ENCODE peak calls at places on chromosomes 4 and X, in eight cellular contexts. A, J, U, X, W, T, C and E are unnamed samples.

GRCh38 chr4:83177182-83177581 is 62.7 kb upstream of the PLAC8 start:
- DNase-seq in X (no peak), T (no peak), C (no peak), U (no peak), W (no peak), J (no peak), A (no peak), E (no peak)

GRCh38 chr4:186227221-186227620 is at the start of gene KLKB1:
- DNase-seq in W (no peak), U (no peak), T (no peak), X (no peak), C (no peak), J (no peak), A (no peak), E (no peak)

GRCh38 chrX:44843318-44843702 is 511 bp upstream of the DUSP21 start:
- DNase-seq in T (peak), W (no peak), C (peak), U (no peak), X (peak), A (no peak), J (no peak), E (no peak)

GRCh38 chr4:86302242-86302641 is 57.6 kb downstream of the MAPK10 start:
- DNase-seq in C (no peak), X (peak), T (peak), U (peak), J (no peak), A (no peak), W (peak), E (peak)

GRCh38 chrX:42615161-42615563 is 162.8 kb downstream of the PPP1R2C start:
- DNase-seq in C (no peak), X (peak), U (no peak), T (no peak), W (no peak), J (no peak), A (no peak), E (no peak)

GRCh38 chr4:120630432-120630831 is 292.1 kb downstream of the PRDM5 start:
- DNase-seq in A (no peak), X (no peak), U (no peak), W (no peak), C (no peak), T (peak), J (no peak), E (no peak)

GRCh38 chrX:67555578-67556203 is 11.9 kb downstream of the AR start:
- DNase-seq in J (peak), C (peak), U (no peak), W (no peak), X (peak), A (peak), T (peak), E (no peak)

GRCh38 chrX:31007347-31007746 is 64.5 kb downstream of the FTHL17 start:
- DNase-seq in U (no peak), J (no peak), A (no peak), C (no peak), W (no peak), T (no peak), X (no peak), E (no peak)

GRCh38 chr4:128159967-128160366 is 98.9 kb downstream of the LARP1B start:
- DNase-seq in U (no peak), T (peak), A (no peak), X (peak), W (no peak), J (no peak), C (peak), E (no peak)

GRCh38 chr4:139560396-139561084 is 4.5 kb upstream of the SETD7 start:
- DNase-seq in J (no peak), X (no peak), A (no peak), W (peak), C (no peak), T (no peak), U (no peak), E (no peak)

GRCh38 chrX:35562395-35562794 is 235.7 kb upstream of the MAGEB16 start:
- DNase-seq in X (no peak), J (no peak), U (no peak), A (no peak), C (no peak), T (no peak), W (no peak), E (no peak)

GRCh38 chrX:49309401-49309981 is 6.0 kb downstream of the GAGE10 start:
- DNase-seq in T (peak), U (no peak), W (no peak), C (no peak), J (no peak), X (peak), A (no peak), E (no peak)

GRCh38 chrX:81286075-81286474 is 84.2 kb downstream of the SH3BGRL start:
- DNase-seq in U (no peak), W (no peak), A (no peak), X (no peak), C (no peak), J (no peak), T (no peak), E (no peak)

GRCh38 chrX:113260474-113260873 is 419.8 kb upstream of the AMOT start:
- DNase-seq in X (no peak), U (no peak), J (no peak), W (no peak), T (peak), C (no peak), A (no peak), E (no peak)

GRCh38 chrX:125202486-125203378 is 116.9 kb upstream of the TEX13C start:
- DNase-seq in C (no peak), J (no peak), U (no peak), X (no peak), W (no peak), A (no peak), T (no peak), E (no peak)

GRCh38 chr4:136687596-136687995 is 844.7 kb downstream of the PCDH18 start:
- DNase-seq in T (no peak), J (no peak), W (no peak), A (no peak), U (no peak), C (no peak), X (no peak), E (no peak)

GRCh38 chr4:162981823-162982222 is 184.9 kb downstream of the NAF1 start:
- DNase-seq in T (no peak), J (no peak), X (no peak), U (no peak), W (no peak), C (no peak), A (no peak), E (no peak)

GRCh38 chrX:124462931-124463330 is 116.6 kb downstream of the SH2D1A start:
- DNase-seq in U (no peak), T (no peak), A (no peak), J (no peak), C (no peak), X (no peak), W (no peak), E (no peak)

GRCh38 chr4:111689214-111689613 is 456.0 kb upstream of the FAM241A start:
- DNase-seq in T (peak), J (peak), U (no peak), C (no peak), A (no peak), X (no peak), W (peak), E (no peak)

GRCh38 chr4:165190591-165191212 is 16.7 kb upstream of the KLHL2 start:
- DNase-seq in W (no peak), J (no peak), U (no peak), T (peak), X (no peak), C (no peak), A (no peak), E (no peak)

GRCh38 chrX:111123125-111123524 is 27.1 kb downstream of the PAK3 start:
- DNase-seq in T (no peak), A (no peak), U (no peak), X (no peak), J (no peak), W (no peak), C (no peak), E (no peak)

GRCh38 chrX:1507511-1508463 is 29.2 kb downstream of the P2RY8 start:
- DNase-seq in T (no peak), J (no peak), X (peak), W (no peak), A (no peak), U (no peak), C (no peak), E (no peak)

GRCh38 chrX:84715315-84715714 is 213.1 kb upstream of the HDX start:
- DNase-seq in T (no peak), U (no peak), J (no peak), C (no peak), X (no peak), A (no peak), W (no peak), E (no peak)

GRCh38 chr4:150173420-150173819 is 95.2 kb downstream of the DCLK2 start:
- DNase-seq in T (no peak), X (no peak), C (no peak), W (no peak), J (no peak), A (no peak), U (no peak), E (no peak)

GRCh38 chr4:105145059-105145912 is 1.4 kb upstream of the TET2 start:
- DNase-seq in U (no peak), X (no peak), T (peak), J (no peak), C (no peak), W (no peak), A (no peak), E (no peak)

GRCh38 chr4:159210975-159211374 is 108.1 kb downstream of the RAPGEF2 start:
- DNase-seq in W (no peak), C (no peak), T (no peak), X (no peak), A (no peak), U (no peak), J (no peak), E (no peak)
- H3K27ac ChIP-seq in W (no peak), C (no peak), T (no peak), X (no peak), A (no peak), U (no peak), J (peak), E (no peak)

DNA sequence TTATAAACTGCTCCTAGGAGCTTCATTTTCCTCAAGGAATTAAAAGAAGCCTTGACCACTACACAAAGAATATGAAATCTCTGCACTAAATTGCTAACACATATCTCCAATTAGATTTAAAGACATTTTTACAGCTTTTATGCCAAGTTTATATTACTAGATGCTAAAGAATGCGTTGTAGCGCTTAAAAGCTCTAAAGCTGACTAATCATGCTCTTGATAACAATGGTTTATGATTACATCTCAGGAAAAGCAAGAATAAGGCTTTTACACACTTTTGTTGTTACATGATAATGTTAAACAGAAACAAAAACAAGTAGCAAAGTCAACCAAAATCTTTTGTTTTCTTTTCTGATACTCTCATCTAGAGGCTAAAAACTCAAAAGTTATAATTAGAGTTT is 44.7 kb downstream of the SLC10A7 start:
- DNase-seq in C (no peak), U (no peak), A (no peak), X (no peak), T (peak), J (no peak), W (no peak), E (no peak)
- H3K27ac ChIP-seq in C (no peak), U (no peak), A (no peak), X (no peak), T (no peak), J (no peak), W (no peak), E (no peak)

GRCh38 chrX:149230689-149231088 is 274.4 kb downstream of the IDS start:
- DNase-seq in U (no peak), A (no peak), W (no peak), X (no peak), C (no peak), T (no peak), J (no peak), E (no peak)
- H3K27ac ChIP-seq in U (no peak), A (no peak), W (no peak), X (no peak), C (no peak), T (no peak), J (no peak), E (no peak)

GRCh38 chr4:41514765-41515481 is 23.0 kb upstream of the LIMCH1 start:
- DNase-seq in T (no peak), U (no peak), A (no peak), W (no peak), X (no peak), J (no peak), C (no peak), E (no peak)
- H3K27ac ChIP-seq in T (no peak), U (no peak), A (no peak), W (no peak), X (no peak), J (no peak), C (no peak), E (no peak)

DNA sequence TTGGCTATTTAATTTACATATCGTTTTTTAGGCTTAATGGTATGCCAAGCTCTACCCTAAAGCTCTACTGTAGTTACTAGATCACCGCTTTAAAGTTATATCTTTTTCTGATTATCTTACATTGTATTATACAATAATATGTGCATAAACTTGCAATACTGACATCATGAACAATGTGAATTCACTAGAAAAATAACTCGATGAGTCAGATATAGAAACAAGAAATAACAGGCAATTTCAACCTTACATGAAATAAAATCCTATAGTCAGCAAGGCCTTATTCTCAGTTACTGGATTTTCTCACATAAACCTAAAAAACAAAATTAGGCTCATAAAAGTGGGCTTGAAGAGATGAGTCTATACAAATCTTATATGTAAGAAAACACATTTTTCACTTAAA is 32.4 kb downstream of the PDGFC start:
- DNase-seq in J (no peak), X (peak), W (no peak), C (no peak), T (peak), U (no peak), A (no peak), E (no peak)
- H3K27ac ChIP-seq in J (no peak), X (peak), W (peak), C (no peak), T (peak), U (no peak), A (no peak), E (no peak)

GRCh38 chr4:21117771-21118170 is 417.5 kb downstream of the PACRGL start:
- DNase-seq in C (no peak), T (peak), W (no peak), J (no peak), A (no peak), X (no peak), U (no peak), E (no peak)
- H3K27ac ChIP-seq in C (no peak), T (no peak), W (no peak), J (no peak), A (no peak), X (no peak), U (no peak), E (no peak)

GRCh38 chr4:2365913-2366210 is 52.6 kb downstream of the ZFYVE28 start:
- DNase-seq in A (no peak), J (no peak), U (no peak), W (no peak), X (no peak), T (no peak), C (no peak), E (no peak)

GRCh38 chr4:2363056-2363719 is 55.3 kb downstream of the ZFYVE28 start:
- DNase-seq in T (peak), C (no peak), U (no peak), J (no peak), X (no peak), W (no peak), A (no peak), E (no peak)

GRCh38 chr4:2363951-2364653 is 54.3 kb downstream of the ZFYVE28 start:
- DNase-seq in X (no peak), A (no peak), U (no peak), T (peak), J (no peak), C (no peak), W (no peak), E (no peak)

GRCh38 chr4:2365054-2365912 is 53.2 kb downstream of the ZFYVE28 start:
- DNase-seq in T (no peak), U (no peak), X (no peak), W (no peak), C (no peak), A (no peak), J (no peak), E (no peak)

GRCh38 chr4:2364654-2365053 is 53.8 kb downstream of the ZFYVE28 start:
- DNase-seq in C (no peak), J (no peak), U (no peak), A (peak), T (peak), W (no peak), X (peak), E (no peak)
- H3K27ac ChIP-seq in C (no peak), J (no peak), U (peak), A (peak), T (peak), W (no peak), X (no peak), E (peak)

GRCh38 chr4:145485120-145485519 is 3.5 kb downstream of the SMAD1 start:
- DNase-seq in C (no peak), X (no peak), A (no peak), W (no peak), U (no peak), T (no peak), J (no peak), E (no peak)
- H3K27ac ChIP-seq in C (no peak), X (no peak), A (no peak), W (peak), U (no peak), T (no peak), J (no peak), E (no peak)

DNA sequence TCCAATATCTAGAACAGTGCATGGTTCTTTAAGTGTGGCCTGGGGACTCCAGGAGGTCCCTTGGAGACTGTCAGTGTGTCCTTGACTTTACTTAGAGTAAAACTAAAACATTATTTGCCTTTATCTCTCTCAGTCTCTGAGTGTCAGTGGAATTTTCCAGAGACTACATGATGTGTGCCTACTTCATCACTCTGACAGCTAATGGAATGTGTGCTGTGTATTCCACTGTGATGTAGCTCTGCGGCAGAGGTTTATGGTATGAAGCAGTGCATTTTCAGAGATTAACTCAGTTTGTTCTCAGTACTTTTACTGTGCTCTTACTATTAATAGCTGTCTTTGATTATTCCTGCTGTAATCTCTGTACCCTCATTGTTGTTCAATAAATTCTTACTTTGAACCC is 85.6 kb downstream of the MANBA start:
- DNase-seq in J (no peak), X (no peak), T (no peak), W (no peak), A (no peak), C (no peak), U (no peak), E (no peak)
- H3K27ac ChIP-seq in J (peak), X (no peak), T (no peak), W (no peak), A (no peak), C (no peak), U (no peak), E (no peak)